ENCODE peak calls at places on chromosomes 1 and 21, in nine cellular contexts. W is lung, I is stomach, O is foreskin keratinocyte, F is cardiac muscle cell, Z is PC-9, R is heart left ventricle, G is adrenal gland, H is left ventricle myocardium inferior. X is an unnamed sample. For H3K4me1, the result is how much of the 10 kb centered on the place peaks cover.

GRCh38 chr1:24149854-24150227 is 6.9 kb upstream of the IL22RA1 start:
- DNase-seq in W (no peak), I (peak), O (peak), F (peak), Z (peak), R (no peak), G (peak), H (no peak), X (no peak)

GRCh38 chr1:182299728-182300581 is 91.6 kb downstream of the GLUL start:
- DNase-seq in W (peak), I (peak), O (no peak), F (peak), Z (peak), R (peak), G (peak), H (peak), X (no peak)

GRCh38 chr1:3030663-3031381 is 9.6 kb downstream of the ACTRT2 start:
- DNase-seq in W (no peak), I (no peak), O (no peak), F (no peak), Z (no peak), R (peak), G (no peak), H (no peak), X (no peak)

GRCh38 chr21:43734830-43735229 is 15.9 kb downstream of the PDXK start:
- DNase-seq in W (peak), I (peak), O (no peak), F (peak), Z (no peak), R (no peak), G (no peak), H (no peak), X (no peak)

GRCh38 chr1:39617488-39618049 is 21.9 kb downstream of the HEYL start:
- DNase-seq in W (no peak), I (no peak), O (no peak), F (no peak), Z (no peak), R (no peak), G (no peak), H (no peak), X (no peak)

GRCh38 chr1:236895665-236896387 is 100.7 kb downstream of the MTR start:
- DNase-seq in W (no peak), I (no peak), O (no peak), F (no peak), Z (no peak), R (no peak), G (no peak), H (peak), X (no peak)

GRCh38 chr21:41112740-41113692 is 54.9 kb upstream of the BACE2 start:
- DNase-seq in W (peak), I (no peak), O (peak), F (peak), Z (peak), R (no peak), G (no peak), H (no peak), X (peak)

GRCh38 chr1:44377925-44378784 is 23.1 kb upstream of the ERI3 start:
- DNase-seq in W (peak), I (peak), O (peak), F (peak), Z (no peak), R (no peak), G (peak), H (peak), X (peak)

GRCh38 chr1:53046930-53047329 is 15.1 kb upstream of the PODN start:
- DNase-seq in W (no peak), I (no peak), O (no peak), F (peak), Z (peak), R (no peak), G (no peak), H (peak), X (no peak)

GRCh38 chr21:38930838-38931237 is 125.1 kb downstream of the ETS2 start:
- DNase-seq in W (peak), I (no peak), O (no peak), F (peak), Z (no peak), R (no peak), G (peak), H (no peak), X (no peak)

GRCh38 chr1:216306830-216307229 is 116.4 kb downstream of the USH2A start:
- DNase-seq in W (no peak), I (no peak), O (no peak), F (no peak), Z (no peak), R (no peak), G (no peak), H (no peak), X (no peak)

GRCh38 chr1:230797376-230798186 is 50.4 kb downstream of the CAPN9 start:
- DNase-seq in W (peak), I (peak), O (peak), F (peak), Z (peak), R (no peak), G (peak), H (peak), X (peak)

GRCh38 chr1:9689971-9690381 is 38.4 kb downstream of the PIK3CD start:
- DNase-seq in W (no peak), I (peak), O (no peak), F (peak), Z (no peak), R (peak), G (no peak), H (peak), X (peak)

GRCh38 chr1:203054184-203054583 is 27.9 kb downstream of the PPFIA4 start:
- DNase-seq in W (no peak), I (no peak), O (no peak), F (no peak), Z (no peak), R (no peak), G (no peak), H (no peak), X (no peak)

GRCh38 chr1:40634901-40635655 is 30.4 kb downstream of the RIMS3 start:
- DNase-seq in W (no peak), I (no peak), O (peak), F (no peak), Z (no peak), R (no peak), G (no peak), H (no peak), X (no peak)

GRCh38 chr1:12525311-12526181 is 92.5 kb downstream of the DHRS3 start:
- DNase-seq in W (peak), I (peak), O (no peak), F (peak), Z (peak), R (no peak), G (peak), H (peak), X (peak)

GRCh38 chr1:237953238-237953637 is 62.5 kb upstream of the ZP4 start:
- DNase-seq in W (no peak), I (no peak), O (peak), F (no peak), Z (no peak), R (no peak), G (no peak), H (no peak), X (no peak)

GRCh38 chr1:63103682-63104081 is 218.7 kb upstream of the FOXD3 start:
- DNase-seq in W (no peak), I (no peak), O (no peak), F (no peak), Z (no peak), R (no peak), G (no peak), H (no peak), X (no peak)

GRCh38 chr1:1176931-1177330 is 3.3 kb downstream of the TTLL10 start:
- DNase-seq in W (no peak), I (no peak), O (no peak), F (no peak), Z (no peak), R (no peak), G (no peak), H (no peak), X (no peak)

GRCh38 chr1:213568929-213569815 is 418.6 kb upstream of the PROX1 start:
- DNase-seq in W (no peak), I (no peak), O (no peak), F (no peak), Z (peak), R (no peak), G (no peak), H (no peak), X (no peak)

GRCh38 chr1:200850554-200850953 is 22.2 kb upstream of the GPR25 start:
- DNase-seq in W (no peak), I (no peak), O (no peak), F (no peak), Z (no peak), R (no peak), G (no peak), H (no peak), X (no peak)

GRCh38 chr1:209879539-209879938 is 51.8 kb downstream of the UTP25 start:
- DNase-seq in W (no peak), I (no peak), O (no peak), F (peak), Z (no peak), R (no peak), G (no peak), H (no peak), X (peak)

GRCh38 chr1:77219166-77219887 is at the start of gene PIGK:
- DNase-seq in W (peak), I (peak), O (peak), F (peak), Z (peak), R (peak), G (peak), H (peak), X (peak)

GRCh38 chr1:79781261-79781660 is 774.7 kb upstream of the ADGRL4 start:
- DNase-seq in W (no peak), I (no peak), O (no peak), F (no peak), Z (no peak), R (no peak), G (no peak), H (no peak), X (no peak)

GRCh38 chr1:240652554-240652953 is 40.6 kb upstream of the GREM2 start:
- DNase-seq in W (no peak), I (no peak), O (no peak), F (no peak), Z (no peak), R (no peak), G (no peak), H (no peak), X (no peak)

DNA sequence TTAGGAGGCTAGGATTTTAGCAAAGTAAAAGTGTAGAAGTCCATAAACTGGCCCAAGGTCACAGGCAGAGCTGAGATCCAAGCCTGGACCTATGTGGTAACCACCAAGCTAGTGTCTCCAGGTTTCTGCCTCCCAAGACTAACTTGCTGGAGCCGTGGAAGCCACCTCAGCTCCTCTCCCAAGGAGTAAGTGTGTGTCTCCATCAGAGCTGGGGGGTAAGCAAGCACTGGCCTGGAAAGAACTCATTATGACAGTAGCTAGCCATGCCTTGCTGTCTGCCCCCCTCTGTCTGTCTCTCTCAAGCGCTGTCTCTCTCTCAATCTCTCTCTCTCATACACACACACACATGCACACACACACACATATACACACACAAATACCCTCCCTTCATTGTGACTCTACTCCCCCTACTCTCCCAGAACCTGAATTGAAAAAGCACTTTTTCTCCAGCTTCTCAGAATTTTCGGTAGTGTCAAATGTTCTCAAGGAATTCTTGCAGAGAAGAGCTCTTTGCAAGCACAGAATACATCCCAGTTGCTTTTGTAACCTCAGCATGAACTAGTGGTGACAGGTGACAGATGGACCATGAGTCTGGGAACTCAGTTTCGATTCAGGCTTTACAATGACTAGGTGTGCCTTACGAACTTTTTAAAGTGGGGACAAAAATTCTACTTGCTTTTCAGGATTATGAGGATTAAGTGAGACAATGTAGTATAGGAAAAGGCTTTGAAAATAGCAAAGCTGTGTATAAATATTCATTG is 238.0 kb upstream of the FGGY start:
- DNase-seq in W (no peak), I (no peak), O (no peak), F (no peak), Z (no peak), R (no peak), G (no peak), H (no peak), X (no peak)
- H3K4me1 ChIP-seq in W (under half), I (under half), O (under half), F (under half), Z (under half), R (under half), G (under half), H (half or more), X (under half)

DNA sequence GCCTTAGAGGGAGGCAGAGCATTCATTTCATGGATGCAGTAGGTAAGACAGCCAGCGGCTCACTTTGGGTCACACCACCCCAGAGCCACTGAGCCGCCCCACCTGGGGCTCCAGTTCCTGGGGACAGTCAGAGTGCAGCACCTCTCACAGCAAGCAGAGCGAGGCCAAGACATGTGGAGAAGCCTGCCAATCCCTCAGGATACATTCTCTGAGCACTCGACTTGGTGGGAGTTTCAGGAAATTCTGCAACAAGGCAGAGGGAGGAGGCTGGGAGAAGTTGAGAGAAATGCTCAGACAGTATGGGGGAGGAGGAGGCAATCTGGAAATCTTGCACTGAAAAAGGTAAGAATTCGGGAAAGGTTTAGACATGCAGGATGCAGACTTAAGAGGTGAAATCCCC is 60.8 kb upstream of the WLS start:
- DNase-seq in W (no peak), I (no peak), O (no peak), F (peak), Z (no peak), R (no peak), G (no peak), H (no peak), X (no peak)
- H3K27ac ChIP-seq in W (no peak), I (no peak), O (no peak), F (peak), Z (no peak), R (no peak), G (no peak), H (peak), X (no peak)

GRCh38 chr21:45373991-45374816 is 30.8 kb upstream of the COL18A1 start:
- DNase-seq in W (no peak), I (no peak), O (no peak), F (no peak), Z (no peak), R (peak), G (peak), H (peak), X (no peak)

GRCh38 chr21:45371649-45372048 is 33.3 kb upstream of the COL18A1 start:
- DNase-seq in W (no peak), I (no peak), O (no peak), F (peak), Z (no peak), R (no peak), G (no peak), H (no peak), X (no peak)

GRCh38 chr21:45372732-45373355 is 32.1 kb upstream of the COL18A1 start:
- DNase-seq in W (no peak), I (no peak), O (peak), F (no peak), Z (no peak), R (peak), G (no peak), H (peak), X (no peak)

GRCh38 chr21:45370575-45370974 is 34.4 kb upstream of the COL18A1 start:
- DNase-seq in W (no peak), I (no peak), O (no peak), F (no peak), Z (no peak), R (peak), G (no peak), H (no peak), X (no peak)

DNA sequence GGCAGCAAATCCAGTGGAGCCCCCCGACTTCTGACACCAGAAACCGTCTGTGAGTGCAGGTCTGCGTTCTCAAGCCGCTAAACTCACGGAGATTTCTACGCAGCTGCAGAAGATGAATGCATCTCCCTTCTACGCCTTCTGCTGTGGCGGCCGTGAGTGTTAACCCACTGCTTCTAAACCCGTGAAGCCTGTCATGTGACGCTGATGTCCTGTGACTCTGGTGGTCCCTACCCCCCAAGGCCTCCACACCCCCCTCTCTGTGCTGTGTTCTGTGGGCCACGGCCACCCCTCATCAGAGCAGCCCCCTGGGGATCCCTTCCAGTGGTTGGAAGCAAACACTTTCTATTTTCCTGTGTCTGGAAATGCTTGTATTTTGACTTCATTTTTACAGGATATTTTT is 33.9 kb upstream of the COL18A1 start:
- DNase-seq in W (no peak), I (no peak), O (no peak), F (no peak), Z (no peak), R (peak), G (no peak), H (no peak), X (no peak)
- H3K4me1 ChIP-seq in W (under half), I (under half), O (under half), F (under half), Z (under half), R (under half), G (under half), H (under half), X (under half)

GRCh38 chr1:15351301-15351700 is 58.4 kb upstream of the EFHD2 start:
- DNase-seq in W (no peak), I (no peak), O (no peak), F (peak), Z (no peak), R (no peak), G (peak), H (no peak), X (no peak)
- H3K27ac ChIP-seq in W (no peak), I (peak), O (no peak), F (no peak), Z (peak), R (no peak), G (no peak), H (no peak), X (no peak)

DNA sequence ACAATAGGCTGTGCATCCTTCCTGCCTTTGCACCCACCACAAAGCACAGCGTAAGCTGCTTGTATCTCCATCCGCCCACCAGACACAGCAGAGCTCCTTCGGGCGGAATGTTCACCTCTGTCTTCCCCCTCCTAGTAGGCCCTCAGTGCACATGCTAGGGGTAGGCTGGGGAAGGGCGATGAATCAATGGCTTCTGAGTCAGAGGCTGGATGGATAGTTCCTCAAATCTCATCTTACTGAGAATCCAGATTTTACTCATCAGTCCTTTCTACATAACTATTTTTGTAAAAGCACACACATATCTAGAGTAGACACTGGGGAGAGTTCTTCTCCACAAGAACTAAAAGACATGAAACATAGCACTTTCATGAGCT is 73.8 kb downstream of the BCAR3 start:
- DNase-seq in W (no peak), I (no peak), O (no peak), F (no peak), Z (no peak), R (no peak), G (no peak), H (no peak), X (no peak)
- H3K4me1 ChIP-seq in W (under half), I (under half), O (under half), F (under half), Z (half or more), R (half or more), G (under half), H (half or more), X (under half)

X was measured in thyroid gland.